ENCODE peak calls at places on chromosomes 3 and 15, in seven cellular contexts. D, X, A, T, M, H and R are unnamed samples.

GRCh38 chr3:42366550-42366949 is 43.9 kb downstream of the LYZL4 start:
- DNase-seq in D (no peak), X (no peak), A (peak), T (no peak), M (no peak), H (no peak), R (no peak)

GRCh38 chr15:70127288-70127746 is 29.6 kb upstream of the TLE3 start:
- DNase-seq in D (peak), X (no peak), A (no peak), T (peak), M (no peak), H (peak), R (peak)

GRCh38 chr3:38549486-38549885 is 53.3 kb downstream of the EXOG start:
- DNase-seq in D (no peak), X (no peak), A (no peak), T (no peak), M (no peak), H (no peak), R (no peak)

GRCh38 chr15:49864251-49864650 is 243.4 kb downstream of the DTWD1 start:
- DNase-seq in D (no peak), X (no peak), A (no peak), T (no peak), M (no peak), H (no peak), R (no peak)

GRCh38 chr15:77557178-77557960 is 75.3 kb downstream of the LINGO1 start:
- DNase-seq in D (no peak), X (no peak), A (no peak), T (no peak), M (no peak), H (no peak), R (no peak)

GRCh38 chr3:12408984-12409383 is 75.3 kb upstream of the TSEN2 start:
- DNase-seq in D (no peak), X (no peak), A (no peak), T (no peak), M (no peak), H (no peak), R (no peak)

GRCh38 chr3:16240229-16241023 is 24.3 kb downstream of the DPH3 start:
- DNase-seq in D (peak), X (peak), A (no peak), T (no peak), M (no peak), H (no peak), R (no peak)

GRCh38 chr3:64945171-64945684 is 257.4 kb upstream of the ADAMTS9 start:
- DNase-seq in D (peak), X (no peak), A (peak), T (no peak), M (no peak), H (no peak), R (peak)

GRCh38 chr3:122030381-122031122 is 8.5 kb upstream of the ILDR1 start:
- DNase-seq in D (peak), X (no peak), A (peak), T (no peak), M (peak), H (no peak), R (no peak)

GRCh38 chr15:58383876-58384275 is 47.9 kb upstream of the LIPC start:
- DNase-seq in D (no peak), X (no peak), A (peak), T (no peak), M (peak), H (no peak), R (no peak)

GRCh38 chr3:71893702-71894479 is 108.9 kb upstream of the PROK2 start:
- DNase-seq in D (no peak), X (no peak), A (no peak), T (no peak), M (no peak), H (no peak), R (no peak)

GRCh38 chr3:51777985-51778384 is 1.1 kb downstream of the IQCF6 start:
- DNase-seq in D (no peak), X (no peak), A (no peak), T (no peak), M (no peak), H (peak), R (no peak)

GRCh38 chr15:83843511-83843910 is 189.6 kb downstream of the ADAMTSL3 start:
- DNase-seq in D (peak), X (no peak), A (no peak), T (no peak), M (no peak), H (peak), R (no peak)

GRCh38 chr3:127889461-127889863 is 25.6 kb upstream of the KBTBD12 start:
- DNase-seq in D (peak), X (no peak), A (no peak), T (no peak), M (no peak), H (no peak), R (peak)

GRCh38 chr15:84773716-84774115 is 25.3 kb downstream of the ZNF592 start:
- DNase-seq in D (no peak), X (no peak), A (no peak), T (no peak), M (no peak), H (no peak), R (no peak)

GRCh38 chr3:173301647-173302046 is 95.9 kb upstream of the NLGN1 start:
- DNase-seq in D (no peak), X (no peak), A (no peak), T (no peak), M (no peak), H (no peak), R (no peak)

GRCh38 chr3:69972672-69973071 is 26.9 kb upstream of the SAMMSON start:
- DNase-seq in D (no peak), X (no peak), A (no peak), T (no peak), M (no peak), H (no peak), R (no peak)